ENCODE peak calls at places on chromosomes 4 and X, in four cellular contexts. W is anterior cingulate cortex, B is prostate gland, X is GM03348. Y is an unnamed sample.

GRCh38 chrX:78124304-78124703 is 15.1 kb downstream of the TAF9B start:
- DNase-seq in X (no peak), W (no peak), B (no peak), Y (no peak)

GRCh38 chr4:83201761-83202160 is 82.8 kb downstream of the COQ2 start:
- DNase-seq in X (no peak), W (no peak), B (no peak), Y (no peak)

GRCh38 chr4:185394568-185395254 is 1.0 kb downstream of the LRP2BP start:
- DNase-seq in W (no peak), B (no peak), X (peak), Y (no peak)

GRCh38 chrX:135543924-135544323 is 23.5 kb downstream of the INTS6L start:
- DNase-seq in X (no peak), W (no peak), B (no peak), Y (no peak)

GRCh38 chr4:304987-305680 is at the start of gene ZNF732:
- DNase-seq in W (no peak), X (peak), B (peak), Y (peak)

GRCh38 chr4:108828620-108829019 is 65.8 kb upstream of the ETNPPL start:
- DNase-seq in X (no peak), B (no peak), W (no peak), Y (no peak)

GRCh38 chrX:39969099-39969825 is 128.5 kb downstream of the BCOR start:
- DNase-seq in W (no peak), X (no peak), B (no peak), Y (no peak)

GRCh38 chr4:83320548-83320947 is 14.1 kb downstream of the HPSE start:
- DNase-seq in X (peak), B (no peak), W (no peak), Y (peak)

GRCh38 chr4:1378559-1379231 is 27.5 kb downstream of the NKX1-1 start:
- DNase-seq in X (no peak), W (no peak), B (no peak), Y (peak)

GRCh38 chrX:39922497-39922896 is 175.3 kb downstream of the BCOR start:
- DNase-seq in X (no peak), W (no peak), B (no peak), Y (no peak)

GRCh38 chr4:119529788-119530187 is 98.8 kb downstream of the PDE5A start:
- DNase-seq in W (no peak), X (no peak), B (no peak), Y (no peak)

GRCh38 chrX:39753296-39753996 is 344.3 kb downstream of the BCOR start:
- DNase-seq in X (no peak), W (no peak), B (no peak), Y (peak)

GRCh38 chr4:161252520-161253141 is 911.2 kb downstream of the FSTL5 start:
- DNase-seq in B (no peak), W (no peak), X (no peak), Y (peak)

GRCh38 chr4:100682477-100683218 is 164.8 kb upstream of the EMCN start:
- DNase-seq in W (no peak), X (no peak), B (no peak), Y (no peak)